ENCODE peak calls at places on chromosomes 2 and 18, in six cellular contexts. One of them, this sample, is unnamed.

GRCh38 chr2:183185534-183185933 is 61.3 kb downstream of the NUP35 start:
- DNase-seq in aorta: no peak
- DNase-seq in left ventricle myocardium inferior: no peak
- DNase-seq in Peyer's patch: no peak
- DNase-seq in A549: no peak
- DNase-seq in body of pancreas: no peak
- DNase-seq in this sample: no peak

GRCh38 chr2:127196998-127197397 is 23.1 kb downstream of the CYP27C1 start:
- DNase-seq in Peyer's patch: no peak
- DNase-seq in A549: peak
- DNase-seq in body of pancreas: no peak
- DNase-seq in aorta: no peak
- DNase-seq in left ventricle myocardium inferior: no peak
- DNase-seq in this sample: no peak

GRCh38 chr2:37379881-37380296 is 35.5 kb downstream of the QPCT start:
- DNase-seq in A549: no peak
- DNase-seq in Peyer's patch: no peak
- DNase-seq in body of pancreas: no peak
- DNase-seq in aorta: no peak
- DNase-seq in left ventricle myocardium inferior: no peak
- DNase-seq in this sample: no peak

GRCh38 chr2:211469660-211470059 is 913.3 kb downstream of the CPS1 start:
- DNase-seq in Peyer's patch: no peak
- DNase-seq in left ventricle myocardium inferior: no peak
- DNase-seq in aorta: no peak
- DNase-seq in body of pancreas: no peak
- DNase-seq in A549: no peak
- DNase-seq in this sample: no peak

GRCh38 chr2:120474486-120474885 is 128.6 kb downstream of the INHBB start:
- DNase-seq in body of pancreas: peak
- DNase-seq in aorta: no peak
- DNase-seq in left ventricle myocardium inferior: no peak
- DNase-seq in A549: no peak
- DNase-seq in Peyer's patch: no peak
- DNase-seq in this sample: no peak

GRCh38 chr2:187429989-187430388 is 18.1 kb downstream of the CALCRL start:
- DNase-seq in Peyer's patch: no peak
- DNase-seq in A549: no peak
- DNase-seq in aorta: no peak
- DNase-seq in left ventricle myocardium inferior: no peak
- DNase-seq in body of pancreas: no peak
- DNase-seq in this sample: no peak

GRCh38 chr2:219230201-219230540 is 565 bp downstream of the ANKZF1 start:
- DNase-seq in A549: no peak
- DNase-seq in aorta: no peak
- DNase-seq in Peyer's patch: peak
- DNase-seq in left ventricle myocardium inferior: no peak
- DNase-seq in body of pancreas: peak
- DNase-seq in this sample: no peak

GRCh38 chr2:224381913-224382647 is 19.8 kb downstream of the FAM124B start:
- DNase-seq in body of pancreas: no peak
- DNase-seq in A549: no peak
- DNase-seq in aorta: no peak
- DNase-seq in Peyer's patch: no peak
- DNase-seq in left ventricle myocardium inferior: no peak
- DNase-seq in this sample: no peak

GRCh38 chr2:150097891-150098595 is 389.4 kb downstream of the RND3 start:
- DNase-seq in left ventricle myocardium inferior: no peak
- DNase-seq in Peyer's patch: no peak
- DNase-seq in aorta: no peak
- DNase-seq in A549: peak
- DNase-seq in body of pancreas: no peak
- DNase-seq in this sample: no peak

GRCh38 chr2:200373973-200374416 is 67.5 kb downstream of the SPATS2L start:
- DNase-seq in left ventricle myocardium inferior: no peak
- DNase-seq in aorta: no peak
- DNase-seq in A549: no peak
- DNase-seq in body of pancreas: no peak
- DNase-seq in Peyer's patch: no peak
- DNase-seq in this sample: no peak

GRCh38 chr18:32301361-32301760 is 111.5 kb downstream of the MEP1B start:
- DNase-seq in Peyer's patch: no peak
- DNase-seq in aorta: no peak
- DNase-seq in left ventricle myocardium inferior: no peak
- DNase-seq in body of pancreas: no peak
- DNase-seq in A549: no peak
- DNase-seq in this sample: no peak

GRCh38 chr2:1717129-1717528 is 27.2 kb downstream of the PXDN start:
- DNase-seq in A549: no peak
- DNase-seq in aorta: no peak
- DNase-seq in Peyer's patch: no peak
- DNase-seq in body of pancreas: peak
- DNase-seq in left ventricle myocardium inferior: no peak
- DNase-seq in this sample: peak

GRCh38 chr2:109440507-109441156 is 173.1 kb downstream of the SEPTIN10 start:
- DNase-seq in Peyer's patch: no peak
- DNase-seq in body of pancreas: no peak
- DNase-seq in A549: no peak
- DNase-seq in left ventricle myocardium inferior: no peak
- DNase-seq in aorta: peak
- DNase-seq in this sample: peak

GRCh38 chr2:18976112-18976961 is 382.1 kb downstream of the OSR1 start:
- DNase-seq in aorta: no peak
- DNase-seq in A549: no peak
- DNase-seq in body of pancreas: no peak
- DNase-seq in left ventricle myocardium inferior: no peak
- DNase-seq in Peyer's patch: no peak
- DNase-seq in this sample: no peak

GRCh38 chr2:234355798-234356365 is 141.0 kb downstream of the ARL4C start:
- DNase-seq in A549: no peak
- DNase-seq in aorta: no peak
- DNase-seq in Peyer's patch: no peak
- DNase-seq in body of pancreas: no peak
- DNase-seq in left ventricle myocardium inferior: no peak
- DNase-seq in this sample: no peak

GRCh38 chr2:174750923-174751441 is 13.3 kb downstream of the CHRNA1 start:
- DNase-seq in left ventricle myocardium inferior: no peak
- DNase-seq in aorta: no peak
- DNase-seq in Peyer's patch: peak
- DNase-seq in body of pancreas: no peak
- DNase-seq in A549: no peak
- DNase-seq in this sample: no peak

GRCh38 chr2:181163139-181163538 is 182.7 kb downstream of the UBE2E3 start:
- DNase-seq in Peyer's patch: no peak
- DNase-seq in aorta: no peak
- DNase-seq in body of pancreas: no peak
- DNase-seq in A549: no peak
- DNase-seq in left ventricle myocardium inferior: no peak
- DNase-seq in this sample: no peak

GRCh38 chr2:58045580-58046334 is 849 bp upstream of the VRK2 start:
- DNase-seq in left ventricle myocardium inferior: no peak
- DNase-seq in Peyer's patch: peak
- DNase-seq in body of pancreas: no peak
- DNase-seq in A549: no peak
- DNase-seq in aorta: no peak
- DNase-seq in this sample: no peak

GRCh38 chr2:70514612-70515055 is 39.0 kb downstream of the TGFA start:
- DNase-seq in aorta: no peak
- DNase-seq in left ventricle myocardium inferior: peak
- DNase-seq in A549: no peak
- DNase-seq in body of pancreas: peak
- DNase-seq in Peyer's patch: no peak
- DNase-seq in this sample: no peak

GRCh38 chr2:219766658-219767057 is 139.2 kb downstream of the SLC4A3 start:
- DNase-seq in aorta: no peak
- DNase-seq in left ventricle myocardium inferior: peak
- DNase-seq in body of pancreas: no peak
- DNase-seq in A549: no peak
- DNase-seq in Peyer's patch: no peak
- DNase-seq in this sample: no peak

GRCh38 chr18:12744103-12744502 is 41.3 kb downstream of the PSMG2 start:
- DNase-seq in aorta: no peak
- DNase-seq in body of pancreas: no peak
- DNase-seq in Peyer's patch: no peak
- DNase-seq in left ventricle myocardium inferior: no peak
- DNase-seq in A549: peak
- DNase-seq in this sample: no peak

GRCh38 chr2:141348481-141348880 is 782.3 kb downstream of the LRP1B start:
- DNase-seq in left ventricle myocardium inferior: no peak
- DNase-seq in A549: no peak
- DNase-seq in body of pancreas: no peak
- DNase-seq in Peyer's patch: no peak
- DNase-seq in aorta: no peak
- DNase-seq in this sample: no peak

GRCh38 chr2:47429795-47430194 is 26.8 kb downstream of the MSH2 start:
- DNase-seq in left ventricle myocardium inferior: no peak
- DNase-seq in aorta: no peak
- DNase-seq in Peyer's patch: no peak
- DNase-seq in body of pancreas: no peak
- DNase-seq in A549: peak
- DNase-seq in this sample: no peak

GRCh38 chr2:69483024-69483423 is 45.8 kb upstream of the NFU1 start:
- DNase-seq in body of pancreas: no peak
- DNase-seq in A549: no peak
- DNase-seq in aorta: no peak
- DNase-seq in left ventricle myocardium inferior: no peak
- DNase-seq in Peyer's patch: no peak
- DNase-seq in this sample: no peak

GRCh38 chr2:39661771-39662325 is 3.9 kb upstream of the TMEM178A start:
- DNase-seq in body of pancreas: no peak
- DNase-seq in Peyer's patch: no peak
- DNase-seq in A549: no peak
- DNase-seq in aorta: no peak
- DNase-seq in left ventricle myocardium inferior: no peak
- DNase-seq in this sample: no peak

GRCh38 chr2:9748586-9748985 is 94.7 kb upstream of the TAF1B start:
- DNase-seq in Peyer's patch: no peak
- DNase-seq in body of pancreas: no peak
- DNase-seq in left ventricle myocardium inferior: no peak
- DNase-seq in A549: peak
- DNase-seq in aorta: no peak
- DNase-seq in this sample: no peak

GRCh38 chr2:28357948-28358667 is 34.5 kb upstream of the FOSL2 start:
- DNase-seq in A549: no peak
- DNase-seq in aorta: no peak
- DNase-seq in body of pancreas: no peak
- DNase-seq in left ventricle myocardium inferior: no peak
- DNase-seq in Peyer's patch: no peak
- DNase-seq in this sample: no peak

GRCh38 chr2:69957970-69958369 is 3.5 kb downstream of the ASPRV1 start:
- DNase-seq in aorta: no peak
- DNase-seq in Peyer's patch: no peak
- DNase-seq in A549: no peak
- DNase-seq in left ventricle myocardium inferior: no peak
- DNase-seq in body of pancreas: peak
- DNase-seq in this sample: no peak

GRCh38 chr2:189548686-189549439 is 31.7 kb downstream of the SLC40A1 start:
- DNase-seq in body of pancreas: no peak
- DNase-seq in Peyer's patch: no peak
- DNase-seq in left ventricle myocardium inferior: no peak
- DNase-seq in A549: peak
- DNase-seq in aorta: no peak
- DNase-seq in this sample: no peak
- H3K27ac ChIP-seq in body of pancreas: no peak
- H3K27ac ChIP-seq in Peyer's patch: no peak
- H3K27ac ChIP-seq in left ventricle myocardium inferior: peak
- H3K27ac ChIP-seq in A549: peak
- H3K27ac ChIP-seq in aorta: peak
- H3K27ac ChIP-seq in this sample: peak

GRCh38 chr2:152402780-152403388 is 67.9 kb downstream of the FMNL2 start:
- DNase-seq in Peyer's patch: no peak
- DNase-seq in body of pancreas: no peak
- DNase-seq in A549: no peak
- DNase-seq in aorta: no peak
- DNase-seq in left ventricle myocardium inferior: no peak
- DNase-seq in this sample: no peak
- H3K27ac ChIP-seq in Peyer's patch: no peak
- H3K27ac ChIP-seq in body of pancreas: peak
- H3K27ac ChIP-seq in A549: peak
- H3K27ac ChIP-seq in aorta: no peak
- H3K27ac ChIP-seq in left ventricle myocardium inferior: peak
- H3K27ac ChIP-seq in this sample: no peak

DNA sequence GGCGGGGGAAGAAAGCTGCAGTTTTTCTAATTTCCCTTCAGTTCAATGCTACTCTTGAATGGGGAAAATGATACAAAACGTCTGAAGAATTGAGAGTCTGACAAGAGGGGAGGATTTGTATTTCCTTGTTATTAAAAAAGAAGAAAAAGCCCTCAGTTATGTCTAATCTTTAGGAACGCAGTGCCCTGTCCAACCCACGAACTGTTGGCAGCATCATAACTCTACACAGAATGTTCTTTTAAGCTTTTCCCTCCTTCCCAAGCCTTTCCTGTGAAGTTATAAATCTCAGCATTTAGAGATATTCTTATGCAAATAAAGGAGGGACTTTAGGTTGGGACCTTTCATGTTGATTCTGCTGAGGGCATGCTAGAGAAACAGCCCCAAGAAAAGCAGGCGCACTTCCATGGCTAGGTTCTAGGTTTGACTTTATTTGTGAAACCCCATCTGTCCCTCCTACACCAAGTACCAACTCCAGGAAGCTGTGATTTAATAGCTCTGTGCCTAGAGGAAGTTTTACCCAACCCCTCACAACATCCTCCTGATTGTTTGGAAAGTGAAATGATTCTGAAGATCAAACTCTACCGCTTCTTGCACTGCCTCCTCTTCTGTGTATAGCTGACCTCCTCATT is 288.6 kb downstream of the SETBP1 start:
- DNase-seq in left ventricle myocardium inferior: no peak
- DNase-seq in Peyer's patch: no peak
- DNase-seq in aorta: no peak
- DNase-seq in A549: no peak
- DNase-seq in body of pancreas: no peak
- DNase-seq in this sample: no peak
- H3K27ac ChIP-seq in left ventricle myocardium inferior: no peak
- H3K27ac ChIP-seq in Peyer's patch: no peak
- H3K27ac ChIP-seq in aorta: peak
- H3K27ac ChIP-seq in A549: no peak
- H3K27ac ChIP-seq in body of pancreas: no peak
- H3K27ac ChIP-seq in this sample: no peak

DNA sequence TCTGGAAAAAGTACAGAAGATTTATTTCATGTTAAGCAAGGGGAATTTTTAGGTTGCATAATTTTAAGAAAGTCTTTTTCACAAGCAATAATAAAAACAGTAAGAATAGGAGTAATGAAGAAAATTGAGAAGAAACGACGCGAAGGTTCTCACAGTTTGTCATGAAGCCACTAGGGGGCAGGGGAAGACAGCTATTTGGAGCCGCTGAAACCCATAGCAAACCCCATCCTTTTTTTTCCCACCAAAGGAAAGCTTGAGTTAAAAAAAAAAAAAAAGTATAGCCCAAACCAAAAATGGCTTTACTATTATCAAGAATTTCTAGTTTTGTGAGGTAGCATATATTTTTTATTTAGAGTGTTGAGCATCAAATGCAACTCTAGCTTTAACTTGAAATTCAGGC is 300.9 kb downstream of the PHLPP1 start:
- DNase-seq in body of pancreas: peak
- DNase-seq in left ventricle myocardium inferior: no peak
- DNase-seq in A549: peak
- DNase-seq in Peyer's patch: peak
- DNase-seq in aorta: no peak
- DNase-seq in this sample: no peak
- H3K27ac ChIP-seq in body of pancreas: no peak
- H3K27ac ChIP-seq in left ventricle myocardium inferior: no peak
- H3K27ac ChIP-seq in A549: no peak
- H3K27ac ChIP-seq in Peyer's patch: no peak
- H3K27ac ChIP-seq in aorta: no peak
- H3K27ac ChIP-seq in this sample: no peak